ENCODE peak calls at places on chromosome 16, in eight cellular contexts. One of them, this sample, is unnamed.

GRCh38 chr16:17467923-17468540 is 2.7 kb downstream of the XYLT1 start:
- DNase-seq in lung: no peak
- DNase-seq in heart right ventricle: peak; percentile 44
- DNase-seq in esophagus squamous epithelium: no peak
- DNase-seq in brain microvascular endothelial cell: peak; percentile 14
- DNase-seq in esophagus muscularis mucosa: no peak
- DNase-seq in CD8-positive, alpha-beta T cell: no peak
- DNase-seq in mucosa of descending colon: peak; percentile 60
- DNase-seq in this sample: no peak

GRCh38 chr16:23959069-23959800 is 123.5 kb downstream of the PRKCB start:
- DNase-seq in brain microvascular endothelial cell: no peak
- DNase-seq in mucosa of descending colon: no peak
- DNase-seq in heart right ventricle: no peak
- DNase-seq in lung: no peak
- DNase-seq in esophagus squamous epithelium: no peak
- DNase-seq in esophagus muscularis mucosa: no peak
- DNase-seq in CD8-positive, alpha-beta T cell: no peak
- DNase-seq in this sample: no peak

GRCh38 chr16:57920215-57920890 is 50.6 kb downstream of the CNGB1 start:
- DNase-seq in esophagus squamous epithelium: no peak
- DNase-seq in mucosa of descending colon: no peak
- DNase-seq in esophagus muscularis mucosa: no peak
- DNase-seq in CD8-positive, alpha-beta T cell: no peak
- DNase-seq in brain microvascular endothelial cell: no peak
- DNase-seq in heart right ventricle: no peak
- DNase-seq in lung: no peak
- DNase-seq in this sample: peak; percentile 94

GRCh38 chr16:86934581-86935322 is 356.4 kb downstream of the FOXL1 start:
- DNase-seq in lung: no peak
- DNase-seq in brain microvascular endothelial cell: peak; percentile 36
- DNase-seq in esophagus squamous epithelium: no peak
- DNase-seq in mucosa of descending colon: no peak
- DNase-seq in esophagus muscularis mucosa: no peak
- DNase-seq in CD8-positive, alpha-beta T cell: no peak
- DNase-seq in heart right ventricle: no peak
- DNase-seq in this sample: no peak

GRCh38 chr16:86076606-86077005 is 177.6 kb downstream of the IRF8 start:
- DNase-seq in esophagus muscularis mucosa: no peak
- DNase-seq in CD8-positive, alpha-beta T cell: no peak
- DNase-seq in esophagus squamous epithelium: no peak
- DNase-seq in mucosa of descending colon: no peak
- DNase-seq in heart right ventricle: no peak
- DNase-seq in brain microvascular endothelial cell: no peak
- DNase-seq in lung: no peak
- DNase-seq in this sample: no peak

GRCh38 chr16:11015607-11016006 is 71.2 kb downstream of the CLEC16A start:
- DNase-seq in CD8-positive, alpha-beta T cell: no peak
- DNase-seq in esophagus muscularis mucosa: no peak
- DNase-seq in mucosa of descending colon: no peak
- DNase-seq in esophagus squamous epithelium: no peak
- DNase-seq in lung: no peak
- DNase-seq in heart right ventricle: no peak
- DNase-seq in brain microvascular endothelial cell: no peak
- DNase-seq in this sample: no peak

GRCh38 chr16:55494994-55495421 is 13.9 kb upstream of the LPCAT2 start:
- DNase-seq in lung: peak; percentile 43
- DNase-seq in CD8-positive, alpha-beta T cell: no peak
- DNase-seq in heart right ventricle: no peak
- DNase-seq in esophagus muscularis mucosa: peak; percentile 90
- DNase-seq in brain microvascular endothelial cell: peak; percentile 91
- DNase-seq in mucosa of descending colon: no peak
- DNase-seq in esophagus squamous epithelium: no peak
- DNase-seq in this sample: peak; percentile 81

GRCh38 chr16:48609453-48610023 is 442 bp downstream of the N4BP1 start:
- DNase-seq in esophagus squamous epithelium: no peak
- DNase-seq in CD8-positive, alpha-beta T cell: no peak
- DNase-seq in heart right ventricle: peak; percentile 78
- DNase-seq in brain microvascular endothelial cell: peak; percentile 18
- DNase-seq in mucosa of descending colon: peak; percentile 80
- DNase-seq in lung: peak; percentile 55
- DNase-seq in esophagus muscularis mucosa: no peak
- DNase-seq in this sample: peak; percentile 14

GRCh38 chr16:82876951-82877350 is 250.2 kb downstream of the CDH13 start:
- DNase-seq in heart right ventricle: no peak
- DNase-seq in CD8-positive, alpha-beta T cell: no peak
- DNase-seq in esophagus muscularis mucosa: no peak
- DNase-seq in lung: no peak
- DNase-seq in brain microvascular endothelial cell: no peak
- DNase-seq in mucosa of descending colon: no peak
- DNase-seq in esophagus squamous epithelium: no peak
- DNase-seq in this sample: no peak

GRCh38 chr16:81868057-81868748 is 89.1 kb downstream of the PLCG2 start:
- DNase-seq in brain microvascular endothelial cell: no peak
- DNase-seq in heart right ventricle: no peak
- DNase-seq in lung: no peak
- DNase-seq in CD8-positive, alpha-beta T cell: no peak
- DNase-seq in mucosa of descending colon: no peak
- DNase-seq in esophagus muscularis mucosa: no peak
- DNase-seq in esophagus squamous epithelium: no peak
- DNase-seq in this sample: no peak

DNA sequence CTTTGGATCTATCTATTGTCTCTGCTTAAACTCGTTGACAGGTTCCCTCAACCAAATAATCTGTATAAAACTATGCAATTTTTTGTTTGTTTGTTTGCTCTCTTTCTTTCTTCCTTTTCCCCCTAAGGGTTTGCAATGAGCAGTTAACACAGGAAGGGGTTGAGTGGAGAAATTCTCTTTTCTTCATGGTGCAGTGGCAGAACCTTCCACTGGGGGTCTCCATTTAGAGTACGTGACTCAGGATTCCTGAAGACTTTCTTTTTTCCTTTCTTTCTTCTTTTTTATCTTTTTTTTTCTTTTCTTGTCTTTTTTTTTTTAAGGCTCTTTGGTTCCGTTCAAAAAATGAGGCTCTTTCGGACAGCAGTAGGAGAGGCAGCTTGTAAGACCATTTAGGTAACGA is 19.5 kb upstream of the RBFOX1 start:
- DNase-seq in lung: no peak
- DNase-seq in mucosa of descending colon: no peak
- DNase-seq in heart right ventricle: no peak
- DNase-seq in esophagus muscularis mucosa: no peak
- DNase-seq in brain microvascular endothelial cell: no peak
- DNase-seq in esophagus squamous epithelium: no peak
- DNase-seq in CD8-positive, alpha-beta T cell: no peak
- DNase-seq in this sample: no peak
- TF ChIP-seq CTCF in lung: no peak
- TF ChIP-seq CTCF in mucosa of descending colon: no peak
- TF ChIP-seq CTCF in heart right ventricle: peak; percentile 24
- TF ChIP-seq CTCF in esophagus muscularis mucosa: peak; percentile 4
- TF ChIP-seq CTCF in brain microvascular endothelial cell: peak; percentile 35
- TF ChIP-seq CTCF in esophagus squamous epithelium: no peak
- TF ChIP-seq CTCF in CD8-positive, alpha-beta T cell: no peak
- TF ChIP-seq CTCF in this sample: no peak

DNA sequence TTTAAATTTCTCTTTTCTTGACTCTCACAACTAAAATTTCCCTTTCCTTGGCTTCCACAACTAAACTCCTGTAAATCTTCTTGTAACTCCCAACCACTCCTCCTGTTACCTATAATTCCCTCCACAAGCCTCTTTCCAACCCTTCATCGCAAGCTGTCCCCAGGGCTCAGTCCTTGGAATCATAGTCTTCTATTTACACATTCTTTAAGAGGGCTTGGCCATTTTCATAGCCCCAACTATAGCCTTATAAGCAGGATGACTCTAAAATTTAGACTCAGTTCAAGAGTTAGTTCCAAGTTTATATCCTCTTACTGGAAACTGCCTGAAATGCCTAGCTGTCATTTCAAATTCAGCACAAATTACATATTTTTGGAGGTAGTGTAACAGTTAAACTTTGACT is 23.9 kb downstream of the GLG1 start:
- DNase-seq in esophagus muscularis mucosa: no peak
- DNase-seq in lung: no peak
- DNase-seq in mucosa of descending colon: no peak
- DNase-seq in brain microvascular endothelial cell: no peak
- DNase-seq in CD8-positive, alpha-beta T cell: no peak
- DNase-seq in esophagus squamous epithelium: no peak
- DNase-seq in heart right ventricle: no peak
- DNase-seq in this sample: no peak
- H3K4me3 ChIP-seq in esophagus muscularis mucosa: no peak overlapping the region
- H3K4me3 ChIP-seq in lung: no peak overlapping the region
- H3K4me3 ChIP-seq in mucosa of descending colon: no peak overlapping the region
- H3K4me3 ChIP-seq in brain microvascular endothelial cell: no peak overlapping the region
- H3K4me3 ChIP-seq in CD8-positive, alpha-beta T cell: no peak overlapping the region
- H3K4me3 ChIP-seq in esophagus squamous epithelium: no peak overlapping the region
- H3K4me3 ChIP-seq in heart right ventricle: no peak overlapping the region
- H3K4me3 ChIP-seq in this sample: no peak overlapping the region

GRCh38 chr16:50354629-50355456 is 13.9 kb downstream of the BRD7 start:
- DNase-seq in heart right ventricle: no peak
- DNase-seq in CD8-positive, alpha-beta T cell: no peak
- DNase-seq in esophagus muscularis mucosa: no peak
- DNase-seq in mucosa of descending colon: no peak
- DNase-seq in lung: no peak
- DNase-seq in brain microvascular endothelial cell: no peak
- DNase-seq in esophagus squamous epithelium: no peak
- DNase-seq in this sample: peak; percentile 18
- H3K36me3 ChIP-seq in heart right ventricle: peaks cover 16% of the 10 kb centered on the region
- H3K36me3 ChIP-seq in CD8-positive, alpha-beta T cell: peaks cover 15% of the 10 kb centered on the region
- H3K36me3 ChIP-seq in esophagus muscularis mucosa: peaks cover 58% of the 10 kb centered on the region
- H3K36me3 ChIP-seq in mucosa of descending colon: no peaks in the 10 kb centered on the region
- H3K36me3 ChIP-seq in lung: peaks cover 18% of the 10 kb centered on the region
- H3K36me3 ChIP-seq in brain microvascular endothelial cell: peaks cover 18% of the 10 kb centered on the region
- H3K36me3 ChIP-seq in esophagus squamous epithelium: peaks cover 80% of the 10 kb centered on the region
- H3K36me3 ChIP-seq in this sample: peaks cover 2% of the 10 kb centered on the region

DNA sequence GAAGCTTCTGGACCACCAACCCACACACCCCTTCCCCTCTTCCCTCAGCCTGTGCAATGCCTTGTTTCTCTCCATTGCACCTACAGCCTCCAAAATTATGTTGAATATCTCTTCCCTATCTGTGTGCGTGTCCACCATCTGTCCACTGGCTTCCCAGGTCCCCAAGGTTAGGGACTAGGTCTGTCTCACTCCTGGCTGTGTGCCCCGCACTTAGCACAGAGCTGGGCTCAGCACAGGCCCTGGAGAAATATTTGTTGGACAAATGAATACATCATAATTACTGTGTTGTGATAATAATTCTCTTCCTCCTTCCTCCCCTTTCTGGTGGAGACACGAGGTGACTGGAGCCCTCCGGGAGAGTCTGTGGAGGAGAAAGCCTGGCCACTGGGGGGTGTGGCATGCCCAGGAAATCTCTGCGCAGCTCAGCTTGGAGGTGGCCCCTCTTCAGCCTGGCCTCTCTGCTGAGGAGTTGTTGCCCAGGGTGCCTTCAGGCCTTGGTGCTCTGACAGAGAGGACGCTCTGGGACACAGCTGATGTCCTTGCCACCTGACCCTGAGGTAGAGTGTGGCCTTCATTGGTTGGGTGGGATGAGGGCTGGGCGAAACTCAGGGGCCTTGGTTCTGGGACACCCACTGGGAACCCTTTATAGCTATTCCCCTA is 3.3 kb upstream of the BRD7 start:
- DNase-seq in CD8-positive, alpha-beta T cell: no peak
- DNase-seq in esophagus squamous epithelium: no peak
- DNase-seq in mucosa of descending colon: no peak
- DNase-seq in brain microvascular endothelial cell: no peak
- DNase-seq in heart right ventricle: no peak
- DNase-seq in lung: no peak
- DNase-seq in esophagus muscularis mucosa: peak; percentile 72
- DNase-seq in this sample: no peak
- TF ChIP-seq CTCF in CD8-positive, alpha-beta T cell: no peak
- TF ChIP-seq CTCF in esophagus squamous epithelium: no peak
- TF ChIP-seq CTCF in mucosa of descending colon: no peak
- TF ChIP-seq CTCF in brain microvascular endothelial cell: peak; percentile 65
- TF ChIP-seq CTCF in heart right ventricle: no peak
- TF ChIP-seq CTCF in lung: no peak
- TF ChIP-seq CTCF in esophagus muscularis mucosa: peak; percentile 39
- TF ChIP-seq CTCF in this sample: peak; percentile 12

GRCh38 chr16:1172651-1173050 is 19.7 kb downstream of the CACNA1H start:
- DNase-seq in heart right ventricle: no peak
- DNase-seq in brain microvascular endothelial cell: no peak
- DNase-seq in CD8-positive, alpha-beta T cell: no peak
- DNase-seq in lung: no peak
- DNase-seq in esophagus muscularis mucosa: no peak
- DNase-seq in esophagus squamous epithelium: no peak
- DNase-seq in mucosa of descending colon: no peak
- DNase-seq in this sample: no peak
- H3K4me3 ChIP-seq in heart right ventricle: no peak overlapping the region
- H3K4me3 ChIP-seq in brain microvascular endothelial cell: no peak overlapping the region
- H3K4me3 ChIP-seq in CD8-positive, alpha-beta T cell: no peak overlapping the region
- H3K4me3 ChIP-seq in lung: no peak overlapping the region
- H3K4me3 ChIP-seq in esophagus muscularis mucosa: peak overlapping the region; percentile 45
- H3K4me3 ChIP-seq in esophagus squamous epithelium: no peak overlapping the region
- H3K4me3 ChIP-seq in mucosa of descending colon: no peak overlapping the region
- H3K4me3 ChIP-seq in this sample: no peak overlapping the region

This sample was measured in bronchial epithelial cell.